ENCODE peak calls at places on chromosomes 12 and 14, in four cellular contexts. Q is OCI-M1; A is naive B cell; Z is CD8-positive, alpha-beta memory T cell. X is an unnamed sample.

GRCh38 chr12:97380440-97380839 is 82.2 kb upstream of the RMST start:
- DNase-seq in Q (no peak), A (no peak), Z (no peak), X (no peak)

GRCh38 chr12:24378548-24379011 is 429.1 kb upstream of the SOX5 start:
- DNase-seq in Z (no peak), A (peak), Q (no peak), X (no peak)

GRCh38 chr14:56237398-56237797 is 119.2 kb downstream of the PELI2 start:
- DNase-seq in Z (no peak), Q (no peak), A (no peak), X (no peak)

GRCh38 chr12:5059358-5059757 is 15.7 kb downstream of the KCNA5 start:
- DNase-seq in Q (no peak), A (no peak), Z (no peak), X (no peak)

GRCh38 chr14:89899917-89900680 is 54.4 kb downstream of the EFCAB11 start:
- DNase-seq in A (peak), Q (peak), Z (peak), X (no peak)

GRCh38 chr12:39235990-39236767 is 206.7 kb downstream of the KIF21A start:
- DNase-seq in Z (no peak), Q (peak), A (no peak), X (no peak)

GRCh38 chr12:126483145-126484068 is 1418.2 kb downstream of the AACS start:
- DNase-seq in Z (no peak), Q (no peak), A (no peak), X (no peak)

GRCh38 chr14:78611031-78611430 is 440.9 kb downstream of the NRXN3 start:
- DNase-seq in Z (no peak), Q (no peak), A (no peak), X (no peak)

GRCh38 chr12:27808831-27809230 is 28.8 kb upstream of the MANSC4 start:
- DNase-seq in Z (no peak), A (no peak), Q (no peak), X (no peak)

GRCh38 chr12:127431177-127431576 is 835.8 kb upstream of the TMEM132C start:
- DNase-seq in Q (no peak), A (no peak), Z (no peak), X (no peak)

GRCh38 chr12:40286583-40286982 is 61.8 kb downstream of the LRRK2 start:
- DNase-seq in Z (no peak), Q (no peak), A (no peak), X (no peak)

GRCh38 chr12:20549115-20549719 is 145.9 kb upstream of the SLCO1C1 start:
- DNase-seq in Q (peak), Z (no peak), A (no peak), X (no peak)

GRCh38 chr12:66352197-66352596 is 49.9 kb downstream of the HELB start:
- DNase-seq in Q (no peak), Z (peak), A (peak), X (no peak)

GRCh38 chr12:24021164-24021502 is 71.7 kb upstream of the SOX5 start:
- DNase-seq in A (no peak), Q (no peak), Z (no peak), X (no peak)

GRCh38 chr12:117583677-117584076 is 222.3 kb upstream of the NOS1 start:
- DNase-seq in Z (no peak), A (no peak), Q (no peak), X (no peak)

GRCh38 chr12:18932715-18933114 is 194.8 kb downstream of the CAPZA3 start:
- DNase-seq in A (no peak), Z (no peak), Q (no peak), X (no peak)

GRCh38 chr12:1995205-1995896 is 8.9 kb downstream of the DCP1B start:
- DNase-seq in A (no peak), Z (no peak), Q (peak), X (no peak)

GRCh38 chr14:89186850-89187376 is 230.1 kb downstream of the FOXN3 start:
- DNase-seq in Z (no peak), Q (no peak), A (peak), X (no peak)

GRCh38 chr12:58459191-58459590 is 461.1 kb downstream of the LRIG3 start:
- DNase-seq in Z (no peak), A (no peak), Q (no peak), X (no peak)

GRCh38 chr14:99612737-99613330 is 8.8 kb upstream of the CCDC85C start:
- DNase-seq in A (no peak), Z (no peak), Q (no peak), X (no peak)

GRCh38 chr12:16880864-16881285 is 274.9 kb upstream of the LMO3 start:
- DNase-seq in Q (no peak), A (no peak), Z (no peak), X (no peak)

GRCh38 chr14:105497671-105498429 is 6.8 kb downstream of the TEDC1 start:
- DNase-seq in Q (no peak), Z (no peak), A (no peak), X (no peak)

GRCh38 chr12:98744692-98745091 is 99.6 kb downstream of the APAF1 start:
- DNase-seq in Q (no peak), A (no peak), Z (no peak), X (no peak)

GRCh38 chr14:85061256-85061655 is 468.7 kb upstream of the FLRT2 start:
- DNase-seq in A (no peak), Q (no peak), Z (no peak), X (no peak)

GRCh38 chr12:94481734-94482133 is 22.1 kb upstream of the CEP83 start:
- DNase-seq in Q (no peak), Z (no peak), A (no peak), X (no peak)

GRCh38 chr14:52575858-52576257 is 23.2 kb downstream of the GPR137C start:
- DNase-seq in Q (no peak), A (no peak), Z (no peak), X (no peak)

GRCh38 chr12:96061323-96061722 is 25.9 kb upstream of the LTA4H start:
- DNase-seq in Z (no peak), A (no peak), Q (no peak), X (no peak)

GRCh38 chr14:52318829-52319604 is 4.9 kb downstream of the PTGER2 start:
- DNase-seq in A (no peak), Z (no peak), Q (peak), X (no peak)

GRCh38 chr14:71181215-71182003 is 274.1 kb downstream of the PCNX1 start:
- DNase-seq in A (no peak), Q (no peak), Z (no peak), X (no peak)

GRCh38 chr14:102633906-102634595 is 41.6 kb downstream of the RCOR1 start:
- DNase-seq in A (no peak), Z (no peak), Q (no peak), X (no peak)

GRCh38 chr14:49424436-49425331 is 161.5 kb downstream of the RPS29 start:
- DNase-seq in Z (no peak), A (no peak), Q (no peak), X (no peak)